ENCODE peak calls at places on chromosomes 11 and 22, in six cellular contexts. S is D721Med, G is neuronal stem cell, C is HAP-1, L is fibroblast of mammary gland, F is A549. M is an unnamed sample.

GRCh38 chr11:72393303-72393702 is 41.0 kb downstream of the CLPB start:
- DNase-seq in S (no peak), C (no peak), L (no peak), F (no peak), G (no peak), M (no peak)

GRCh38 chr22:22576244-22576988 is 17.4 kb upstream of the PRAME start:
- DNase-seq in G (peak; percentile 43), C (peak; percentile 58), F (peak; percentile 55), L (peak; percentile 44), S (no peak), M (peak; percentile 62)

GRCh38 chr11:44960200-44960845 is 9.6 kb upstream of the TP53I11 start:
- DNase-seq in C (no peak), L (peak; percentile 32), S (peak; percentile 65), F (no peak), G (no peak), M (no peak)

GRCh38 chr11:4448995-4449394 is at the start of gene OR52K2:
- DNase-seq in L (no peak), F (no peak), C (no peak), G (no peak), S (no peak), M (no peak)

GRCh38 chr22:44623771-44624510 is 78.1 kb upstream of the PRR5 start:
- DNase-seq in L (no peak), S (no peak), G (no peak), C (no peak), F (peak; percentile 46), M (no peak)

GRCh38 chr11:116287866-116288265 is 484.9 kb downstream of the BUD13 start:
- DNase-seq in C (no peak), S (no peak), L (no peak), F (no peak), G (no peak), M (no peak)

GRCh38 chr11:111624602-111625001 is 22.4 kb downstream of the SIK2 start:
- DNase-seq in L (no peak), S (no peak), C (no peak), F (no peak), G (no peak), M (no peak)

GRCh38 chr22:17243524-17243923 is 24.3 kb upstream of the ADA2 start:
- DNase-seq in F (peak; percentile 9), G (no peak), S (no peak), L (peak; percentile 12), C (no peak), M (no peak)

GRCh38 chr11:88414981-88415391 is 77.5 kb upstream of the CTSC start:
- DNase-seq in G (no peak), F (no peak), C (no peak), S (no peak), L (no peak), M (no peak)

GRCh38 chr22:39661842-39662676 is 91.5 kb downstream of the CACNA1I start:
- DNase-seq in S (no peak), L (no peak), G (no peak), C (no peak), F (no peak), M (peak; percentile 88)

GRCh38 chr22:18157714-18158028 is 7.7 kb downstream of the USP18 start:
- DNase-seq in F (no peak), L (no peak), S (no peak), C (no peak), G (no peak), M (no peak)

GRCh38 chr22:23591203-23591791 is 11.2 kb upstream of the IGLL1 start:
- DNase-seq in C (peak; percentile 63), S (peak; percentile 77), F (peak; percentile 62), L (peak; percentile 56), G (peak; percentile 60), M (peak; percentile 87)

GRCh38 chr11:112965601-112966125 is 4.4 kb downstream of the NCAM1 start:
- DNase-seq in L (no peak), F (no peak), S (no peak), G (no peak), C (no peak), M (no peak)

GRCh38 chr22:40588726-40589125 is 47.8 kb downstream of the MRTFA start:
- DNase-seq in S (no peak), C (no peak), F (peak; percentile 38), G (no peak), L (peak; percentile 64), M (no peak)

GRCh38 chr11:125268611-125269010 is 104.1 kb downstream of the PKNOX2 start:
- DNase-seq in L (no peak), C (no peak), F (no peak), S (no peak), G (no peak), M (no peak)